ENCODE peak calls at places on chromosomes 7 and 10, in ten cellular contexts. P is H1, Z is tibial nerve, Q is A549, G is K562, W is GM12878, E is suprapubic skin, J is upper lobe of left lung, R is transverse colon, K is stomach. V is an unnamed sample.

GRCh38 chr7:136976504-136977251 is 108.2 kb downstream of the CHRM2 start:
- DNase-seq in E (no peak), R (no peak), W (no peak), K (no peak), G (no peak), J (no peak), P (no peak), Z (no peak), Q (no peak), V (no peak)

GRCh38 chr10:6530211-6530840 is 49.8 kb downstream of the PRKCQ start:
- DNase-seq in E (no peak), R (peak), Z (no peak), Q (no peak), K (peak), G (no peak), W (no peak), P (no peak), J (peak), V (no peak)

GRCh38 chr10:86775056-86775858 is 18.8 kb downstream of the BMPR1A start:
- DNase-seq in E (no peak), P (no peak), Z (no peak), G (peak), R (no peak), K (no peak), W (peak), Q (no peak), J (no peak), V (no peak)

GRCh38 chr10:103618027-103618385 is 124.5 kb downstream of the NEURL1 start:
- DNase-seq in Z (no peak), W (no peak), R (no peak), K (no peak), G (no peak), Q (no peak), J (no peak), P (no peak), E (no peak), V (no peak)

GRCh38 chr7:98418636-98419315 is 17.9 kb upstream of the BAIAP2L1 start:
- DNase-seq in Z (no peak), R (peak), G (peak), Q (peak), J (peak), P (no peak), W (no peak), E (no peak), K (peak), V (no peak)

GRCh38 chr7:36155811-36156361 is 2.8 kb downstream of the EEPD1 start:
- DNase-seq in R (peak), G (no peak), E (no peak), W (no peak), Q (no peak), K (peak), Z (no peak), J (no peak), P (no peak), V (peak)

GRCh38 chr7:37421820-37422219 is 26.8 kb downstream of the ELMO1 start:
- DNase-seq in R (no peak), W (no peak), P (no peak), G (no peak), Z (no peak), K (no peak), J (no peak), Q (no peak), E (no peak), V (no peak)

GRCh38 chr7:98420966-98421612 is 20.2 kb upstream of the BAIAP2L1 start:
- DNase-seq in G (peak), Q (peak), E (no peak), Z (no peak), P (peak), K (peak), R (peak), W (no peak), J (peak), V (no peak)

GRCh38 chr10:72087969-72088878 is at the start of gene SPOCK2:
- DNase-seq in E (no peak), R (peak), Q (no peak), J (peak), K (no peak), Z (no peak), G (no peak), P (peak), W (no peak), V (no peak)

GRCh38 chr10:49407552-49408137 is 11.8 kb upstream of the DRGX start:
- DNase-seq in Z (peak), R (peak), K (peak), W (no peak), J (peak), G (peak), Q (peak), E (no peak), P (peak), V (no peak)

GRCh38 chr10:133275683-133276092 is 980 bp downstream of the ADAM8 start:
- DNase-seq in P (no peak), R (no peak), Q (no peak), Z (no peak), K (no peak), W (no peak), E (no peak), J (no peak), G (no peak), V (no peak)

GRCh38 chr7:831596-832291 is 532 bp upstream of the SUN1 start:
- DNase-seq in E (no peak), W (peak), K (no peak), Z (no peak), Q (peak), J (no peak), P (no peak), R (no peak), G (peak), V (no peak)

GRCh38 chr7:108000875-108001758 is 1.8 kb downstream of the LAMB1 start:
- DNase-seq in P (peak), Q (peak), K (peak), E (peak), W (no peak), R (peak), J (no peak), G (no peak), Z (no peak), V (peak)

GRCh38 chr7:92354214-92354613 is 93.1 kb upstream of the GATAD1 start:
- DNase-seq in W (no peak), E (no peak), G (no peak), K (no peak), J (no peak), P (no peak), Z (no peak), R (no peak), Q (no peak), V (no peak)

GRCh38 chr10:15865304-15865703 is 5.0 kb upstream of the MINDY3 start:
- DNase-seq in R (no peak), Z (no peak), K (no peak), E (no peak), G (no peak), W (no peak), Q (no peak), J (no peak), P (no peak), V (no peak)

GRCh38 chr7:86094166-86094669 is 549.5 kb upstream of the GRM3 start:
- DNase-seq in Z (no peak), P (no peak), W (no peak), J (no peak), Q (no peak), K (no peak), R (no peak), G (no peak), E (no peak), V (no peak)

GRCh38 chr10:124069341-124069740 is 24.1 kb downstream of the CHST15 start:
- DNase-seq in K (no peak), G (no peak), J (no peak), R (no peak), W (no peak), Q (no peak), Z (no peak), P (no peak), E (no peak), V (no peak)
- TF ChIP-seq EP300 in K (no peak), G (no peak), J (no peak), R (no peak), W (no peak), Q (no peak), Z (no peak), P (no peak), E (no peak), V (no peak)

DNA sequence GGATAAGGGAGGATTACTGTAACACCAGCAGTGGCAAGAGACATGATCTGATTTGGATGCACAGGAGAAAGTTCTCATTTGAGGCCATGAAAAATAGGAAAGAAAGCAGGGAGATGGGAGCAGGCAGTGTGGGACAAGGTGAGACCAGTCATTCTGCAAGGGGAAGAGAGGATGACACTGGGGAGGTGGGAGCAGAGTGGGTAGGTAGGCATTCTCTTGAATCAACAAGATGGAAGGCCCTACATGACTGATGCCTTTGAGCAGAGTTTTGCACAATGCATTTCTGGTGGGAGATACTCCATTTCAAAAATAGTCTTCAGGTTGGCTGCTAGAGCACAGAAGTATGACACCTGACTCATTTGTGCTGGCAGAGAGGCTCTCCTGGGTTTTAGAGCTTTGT is 10.5 kb downstream of the RPS24 start:
- DNase-seq in W (no peak), K (no peak), G (no peak), P (no peak), Z (no peak), J (no peak), R (no peak), E (no peak), Q (no peak), V (no peak)
- TF ChIP-seq POLR2A in W (no peak), K (no peak), G (no peak), P (no peak), Z (no peak), J (no peak), R (no peak), E (no peak), Q (no peak), V (no peak)

GRCh38 chr7:32293833-32294232 is 196.3 kb downstream of the LSM5 start:
- DNase-seq in W (no peak), Q (no peak), R (no peak), K (no peak), J (no peak), P (peak), Z (no peak), E (no peak), G (no peak), V (no peak)

GRCh38 chr7:32285698-32286097 is 204.5 kb downstream of the LSM5 start:
- DNase-seq in E (no peak), K (no peak), P (no peak), W (no peak), R (no peak), G (no peak), J (no peak), Z (no peak), Q (no peak), V (no peak)

GRCh38 chr7:32290015-32290414 is 200.2 kb downstream of the LSM5 start:
- DNase-seq in G (no peak), R (no peak), Q (no peak), W (no peak), P (no peak), K (no peak), E (no peak), Z (no peak), J (peak), V (peak)
- TF ChIP-seq EP300 in G (no peak), R (no peak), Q (no peak), W (no peak), P (no peak), K (no peak), E (no peak), Z (no peak), J (no peak), V (no peak)

DNA sequence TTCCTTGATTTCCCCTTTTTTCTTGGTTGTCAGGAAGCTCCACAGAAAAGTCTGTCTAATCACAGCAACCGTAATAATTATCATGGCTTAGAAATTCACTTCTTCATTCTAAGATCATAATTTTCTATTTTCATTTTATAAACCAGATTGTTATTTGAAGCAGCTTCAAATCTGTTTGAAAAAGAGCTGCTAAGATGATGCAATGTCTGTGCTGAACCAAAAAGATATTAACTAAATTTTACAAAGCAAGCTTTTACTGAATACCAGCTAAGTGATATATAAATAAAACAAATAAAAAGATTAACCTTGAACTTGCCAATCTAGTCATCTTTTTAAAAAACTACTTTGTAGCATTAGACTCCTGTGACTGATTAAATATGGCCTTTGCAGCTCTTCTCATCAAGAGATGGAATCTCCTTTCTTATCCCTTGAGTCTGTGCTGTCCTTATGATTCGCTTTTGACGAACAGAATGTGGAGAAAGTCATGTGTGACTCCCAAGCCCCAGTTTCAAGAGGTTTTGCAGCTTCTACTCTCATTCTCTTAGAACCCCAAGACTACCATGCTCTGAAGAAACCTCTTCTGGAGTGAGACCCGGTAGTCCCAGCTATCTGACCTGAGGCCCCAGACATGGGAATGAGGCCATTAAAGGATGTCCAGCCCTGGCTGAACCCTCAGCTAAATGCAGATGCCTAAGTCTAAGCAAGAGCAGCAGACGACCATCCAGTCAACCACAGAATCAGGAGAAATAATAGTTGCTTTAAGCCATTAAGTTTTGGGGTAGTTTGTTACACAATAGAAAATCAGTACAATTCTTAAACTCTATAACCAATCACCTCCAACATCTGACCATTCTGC is 14.4 kb downstream of the NAMPT start:
- DNase-seq in E (no peak), Q (no peak), W (no peak), Z (no peak), P (no peak), G (no peak), R (no peak), J (no peak), K (no peak), V (no peak)
- TF ChIP-seq POLR2A in E (no peak), Q (no peak), W (no peak), Z (no peak), P (no peak), G (no peak), R (no peak), J (no peak), K (no peak), V (no peak)

DNA sequence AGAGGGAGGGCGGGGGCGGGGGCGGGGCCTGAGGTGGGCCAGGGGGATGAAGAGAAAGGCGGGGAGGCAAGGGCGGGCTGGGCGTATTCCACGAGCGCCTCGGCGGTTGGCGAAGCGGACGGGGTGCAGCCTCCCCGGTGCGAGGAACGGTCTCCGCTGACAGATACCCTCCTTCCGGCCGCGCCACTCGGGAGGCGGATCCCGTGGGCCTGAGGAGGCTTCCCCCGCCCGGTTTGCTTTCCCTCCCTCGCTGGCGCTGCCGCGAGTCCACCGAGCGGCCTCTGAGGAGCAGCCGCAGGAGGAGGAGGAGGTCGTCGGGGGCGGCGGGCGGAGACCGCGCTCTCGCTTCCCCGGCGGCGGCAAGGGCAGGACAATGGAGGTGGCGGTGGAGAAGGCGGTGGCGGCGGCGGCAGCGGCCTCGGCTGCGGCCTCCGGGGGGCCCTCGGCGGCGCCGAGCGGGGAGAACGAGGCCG is at the start of gene TRIM24:
- DNase-seq in G (no peak), Q (peak), E (peak), K (no peak), P (no peak), W (no peak), J (peak), Z (no peak), R (no peak), V (peak)
- TF ChIP-seq EP300 in G (no peak), Q (no peak), E (no peak), K (no peak), P (no peak), W (no peak), J (no peak), Z (peak), R (no peak), V (no peak)

GRCh38 chr10:96043157-96043894 is at the start of gene CCNJ:
- DNase-seq in G (peak), E (peak), Q (peak), W (peak), Z (peak), J (peak), R (peak), P (peak), K (peak), V (peak)
- TF ChIP-seq POLR2A in G (peak), E (no peak), Q (peak), W (peak), Z (peak), J (peak), R (peak), P (peak), K (peak), V (peak)

V was measured in sigmoid colon.